ENCODE peak calls at places on chromosomes 4 and X, in four cellular contexts. One of them, this sample, is unnamed. For H3K4me1, the result is how much of the 10 kb centered on the place peaks cover.

GRCh38 chr4:140300271-140300970 is 73.0 kb upstream of the SCOC start:
- DNase-seq in stomach: no peak
- DNase-seq in right lobe of liver: no peak
- DNase-seq in gastrocnemius medialis: no peak
- DNase-seq in this sample: no peak

GRCh38 chrX:275967-276587 is 5.1 kb upstream of the PLCXD1 start:
- DNase-seq in right lobe of liver: peak
- DNase-seq in stomach: peak
- DNase-seq in gastrocnemius medialis: peak
- DNase-seq in this sample: peak

GRCh38 chr4:110245567-110245966 is 47.2 kb upstream of the ELOVL6 start:
- DNase-seq in right lobe of liver: no peak
- DNase-seq in stomach: no peak
- DNase-seq in gastrocnemius medialis: no peak
- DNase-seq in this sample: no peak

GRCh38 chr4:4726051-4726450 is 133.4 kb upstream of the MSX1 start:
- DNase-seq in right lobe of liver: no peak
- DNase-seq in stomach: no peak
- DNase-seq in gastrocnemius medialis: no peak
- DNase-seq in this sample: no peak

GRCh38 chrX:68945603-68946228 is 116.9 kb downstream of the EFNB1 start:
- DNase-seq in gastrocnemius medialis: no peak
- DNase-seq in right lobe of liver: no peak
- DNase-seq in stomach: no peak
- DNase-seq in this sample: peak

GRCh38 chr4:104966349-104967033 is 180.2 kb upstream of the TET2 start:
- DNase-seq in gastrocnemius medialis: no peak
- DNase-seq in stomach: no peak
- DNase-seq in right lobe of liver: no peak
- DNase-seq in this sample: peak

GRCh38 chr4:42914937-42915336 is 22.4 kb downstream of the GRXCR1 start:
- DNase-seq in gastrocnemius medialis: no peak
- DNase-seq in stomach: no peak
- DNase-seq in right lobe of liver: no peak
- DNase-seq in this sample: no peak

GRCh38 chrX:40298569-40298968 is 200.8 kb upstream of the BCOR start:
- DNase-seq in right lobe of liver: no peak
- DNase-seq in gastrocnemius medialis: no peak
- DNase-seq in stomach: no peak
- DNase-seq in this sample: no peak

GRCh38 chrX:17654116-17654515 is 83.2 kb upstream of the SCML1 start:
- DNase-seq in right lobe of liver: no peak
- DNase-seq in stomach: no peak
- DNase-seq in gastrocnemius medialis: no peak
- DNase-seq in this sample: no peak

GRCh38 chrX:25810202-25810601 is 327.9 kb upstream of the MAGEB18 start:
- DNase-seq in stomach: no peak
- DNase-seq in right lobe of liver: no peak
- DNase-seq in gastrocnemius medialis: no peak
- DNase-seq in this sample: no peak

GRCh38 chr4:174365018-174365587 is 81.4 kb downstream of the CEP44 start:
- DNase-seq in gastrocnemius medialis: no peak
- DNase-seq in right lobe of liver: no peak
- DNase-seq in stomach: no peak
- DNase-seq in this sample: no peak

GRCh38 chrX:33330798-33331197 is 119.4 kb upstream of the DMD start:
- DNase-seq in gastrocnemius medialis: no peak
- DNase-seq in right lobe of liver: no peak
- DNase-seq in stomach: no peak
- DNase-seq in this sample: no peak

GRCh38 chrX:68292471-68292870 is 140.8 kb downstream of the OPHN1 start:
- DNase-seq in gastrocnemius medialis: no peak
- DNase-seq in stomach: no peak
- DNase-seq in right lobe of liver: no peak
- DNase-seq in this sample: no peak

GRCh38 chrX:41382699-41383645 is 49.0 kb downstream of the DDX3X start:
- DNase-seq in gastrocnemius medialis: no peak
- DNase-seq in stomach: no peak
- DNase-seq in right lobe of liver: no peak
- DNase-seq in this sample: peak

GRCh38 chrX:129808829-129809745 is 29.3 kb downstream of the SASH3 start:
- DNase-seq in gastrocnemius medialis: no peak
- DNase-seq in stomach: no peak
- DNase-seq in right lobe of liver: no peak
- DNase-seq in this sample: no peak

GRCh38 chr4:128384765-128385164 is 97.2 kb upstream of the PGRMC2 start:
- DNase-seq in stomach: no peak
- DNase-seq in right lobe of liver: no peak
- DNase-seq in gastrocnemius medialis: no peak
- DNase-seq in this sample: no peak

GRCh38 chr4:167290684-167291083 is 56.4 kb upstream of the SPOCK3 start:
- DNase-seq in right lobe of liver: no peak
- DNase-seq in gastrocnemius medialis: no peak
- DNase-seq in stomach: no peak
- DNase-seq in this sample: no peak

GRCh38 chrX:9942086-9942485 is 25.1 kb upstream of the CLDN34 start:
- DNase-seq in stomach: no peak
- DNase-seq in gastrocnemius medialis: no peak
- DNase-seq in right lobe of liver: no peak
- DNase-seq in this sample: peak

GRCh38 chr4:169744601-169745000 is 13.1 kb downstream of the HPF1 start:
- DNase-seq in stomach: no peak
- DNase-seq in right lobe of liver: no peak
- DNase-seq in gastrocnemius medialis: no peak
- DNase-seq in this sample: no peak

GRCh38 chrX:135112743-135113142 is 7.6 kb downstream of the ETDB start:
- DNase-seq in right lobe of liver: no peak
- DNase-seq in gastrocnemius medialis: no peak
- DNase-seq in stomach: no peak
- DNase-seq in this sample: no peak

GRCh38 chr4:95238554-95238953 is 310.2 kb downstream of the UNC5C start:
- DNase-seq in stomach: no peak
- DNase-seq in right lobe of liver: no peak
- DNase-seq in gastrocnemius medialis: no peak
- DNase-seq in this sample: no peak

GRCh38 chr4:113394730-113395530 is 345.5 kb downstream of the ANK2 start:
- DNase-seq in gastrocnemius medialis: peak
- DNase-seq in stomach: peak
- DNase-seq in right lobe of liver: no peak
- DNase-seq in this sample: peak

GRCh38 chr4:182339246-182339645 is 96.0 kb downstream of the TENM3 start:
- DNase-seq in stomach: no peak
- DNase-seq in gastrocnemius medialis: no peak
- DNase-seq in right lobe of liver: no peak
- DNase-seq in this sample: no peak

GRCh38 chr4:82801910-82802521 is 3.4 kb upstream of the SCD5 start:
- DNase-seq in gastrocnemius medialis: no peak
- DNase-seq in right lobe of liver: no peak
- DNase-seq in stomach: peak
- DNase-seq in this sample: no peak

GRCh38 chr4:4857001-4857808 is 2.3 kb upstream of the MSX1 start:
- DNase-seq in right lobe of liver: no peak
- DNase-seq in gastrocnemius medialis: no peak
- DNase-seq in stomach: no peak
- DNase-seq in this sample: no peak

GRCh38 chr4:111989817-111990216 is 155.4 kb upstream of the FAM241A start:
- DNase-seq in right lobe of liver: no peak
- DNase-seq in stomach: no peak
- DNase-seq in gastrocnemius medialis: no peak
- DNase-seq in this sample: peak
- TF ChIP-seq POLR2A in right lobe of liver: no peak
- TF ChIP-seq POLR2A in stomach: no peak
- TF ChIP-seq POLR2A in gastrocnemius medialis: no peak
- TF ChIP-seq POLR2A in this sample: no peak

DNA sequence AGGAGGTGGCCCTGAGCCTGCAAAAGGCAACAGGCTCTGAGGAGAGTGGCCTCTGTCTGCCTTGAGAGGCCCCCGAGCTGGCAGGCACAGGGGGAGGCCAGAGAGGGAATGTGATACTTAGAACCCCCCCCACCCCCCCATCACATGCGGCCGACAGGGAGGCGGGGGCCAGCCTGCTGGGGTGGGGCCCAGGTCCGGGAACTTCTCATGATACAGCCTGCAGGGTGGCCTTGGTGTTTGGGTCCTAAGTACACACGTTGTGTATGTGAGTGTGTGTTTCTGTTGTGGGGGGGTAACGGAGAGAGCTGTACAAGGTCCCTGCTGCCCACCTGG is 19.7 kb downstream of the SH3BP2 start:
- DNase-seq in stomach: no peak
- DNase-seq in right lobe of liver: no peak
- DNase-seq in gastrocnemius medialis: no peak
- DNase-seq in this sample: no peak
- H3K4me1 ChIP-seq in stomach: half or more
- H3K4me1 ChIP-seq in right lobe of liver: under half
- H3K4me1 ChIP-seq in gastrocnemius medialis: under half
- H3K4me1 ChIP-seq in this sample: under half

DNA sequence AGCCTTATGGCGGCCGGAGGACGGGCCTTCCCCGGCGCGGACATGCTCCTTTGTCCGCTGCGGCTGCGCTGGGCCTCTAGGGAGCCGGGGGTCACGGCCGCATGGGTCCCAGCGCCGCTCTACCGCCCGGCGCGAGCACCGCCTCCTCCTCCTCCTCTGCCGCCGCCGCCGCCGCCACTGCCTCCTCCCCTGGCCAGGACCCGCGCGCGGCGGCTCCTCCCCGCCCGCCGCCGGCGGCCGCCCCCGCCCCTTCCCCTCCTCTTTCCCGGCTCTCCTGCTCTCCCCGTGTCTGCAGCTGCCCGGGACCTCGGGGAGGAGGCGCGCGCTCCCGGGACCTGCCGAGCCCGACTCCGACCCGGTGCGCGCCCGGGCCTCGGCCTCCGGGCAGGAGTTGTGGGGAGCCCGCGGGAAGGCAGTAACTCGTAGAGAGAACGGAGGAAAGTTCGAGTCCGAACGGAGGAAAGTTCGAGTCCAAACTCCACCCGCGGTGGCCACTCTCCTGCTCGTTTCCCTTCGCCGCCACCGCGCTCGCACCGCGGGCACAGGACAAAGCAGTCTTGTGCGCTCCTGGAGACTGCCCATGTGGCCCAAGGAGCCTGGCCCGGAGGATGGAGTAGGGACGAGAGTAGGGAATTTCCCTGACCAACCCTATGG is at the start of gene ADGRA3:
- DNase-seq in right lobe of liver: peak
- DNase-seq in stomach: peak
- DNase-seq in gastrocnemius medialis: peak
- DNase-seq in this sample: peak
- TF ChIP-seq POLR2A in right lobe of liver: peak
- TF ChIP-seq POLR2A in stomach: no peak
- TF ChIP-seq POLR2A in gastrocnemius medialis: peak
- TF ChIP-seq POLR2A in this sample: peak

GRCh38 chr4:126839066-126839465 is 793.7 kb upstream of the INTU start:
- DNase-seq in stomach: no peak
- DNase-seq in right lobe of liver: no peak
- DNase-seq in gastrocnemius medialis: no peak
- DNase-seq in this sample: no peak
- H3K4me1 ChIP-seq in stomach: under half
- H3K4me1 ChIP-seq in right lobe of liver: under half
- H3K4me1 ChIP-seq in gastrocnemius medialis: under half
- H3K4me1 ChIP-seq in this sample: under half

This sample was measured in transverse colon.